ENCODE peak calls at places on chromosomes 5 and 9, in nine cellular contexts. H is lower lobe of right lung; Q is astrocyte; A is cardiac fibroblast; M is HL-60; D is CD8-positive, alpha-beta T cell; N is heart left ventricle; Y is upper lobe of left lung; O is body of pancreas. G is an unnamed sample.
A peak's percentile ranks its signal among the peaks of the same experiment; 100 is the strongest.

GRCh38 chr5:59660737-59661136 is 232.8 kb downstream of the PDE4D start:
- DNase-seq in H (no peak), Q (no peak), A (peak; percentile 59), M (no peak), D (no peak), N (no peak), Y (no peak), O (no peak), G (no peak)

GRCh38 chr9:5425006-5425628 is 12.6 kb downstream of the PLGRKT start:
- DNase-seq in H (no peak), Q (no peak), A (peak; percentile 54), M (peak; percentile 9), D (no peak), N (no peak), Y (no peak), O (no peak), G (no peak)

GRCh38 chr9:101387871-101388506 is 3.2 kb upstream of the BAAT start:
- DNase-seq in H (no peak), Q (peak; percentile 25), A (peak; percentile 70), M (no peak), D (no peak), N (no peak), Y (no peak), O (peak; percentile 28), G (no peak)

GRCh38 chr9:2267171-2267740 is 252.1 kb downstream of the SMARCA2 start:
- DNase-seq in H (no peak), Q (peak; percentile 10), A (peak; percentile 17), M (no peak), D (no peak), N (peak; percentile 42), Y (peak; percentile 39), O (peak; percentile 22), G (no peak)

GRCh38 chr5:180421672-180422071 is 68.5 kb upstream of the GFPT2 start:
- DNase-seq in H (no peak), Q (no peak), A (no peak), M (no peak), D (no peak), N (no peak), Y (no peak), O (no peak), G (no peak)

GRCh38 chr5:120614512-120614911 is 150.4 kb downstream of the PRR16 start:
- DNase-seq in H (no peak), Q (peak; percentile 92), A (peak; percentile 75), M (no peak), D (no peak), N (no peak), Y (no peak), O (no peak), G (peak; percentile 51)

GRCh38 chr9:35661756-35662350 is 3.1 kb downstream of the ARHGEF39 start:
- DNase-seq in H (no peak), Q (no peak), A (no peak), M (no peak), D (no peak), N (no peak), Y (no peak), O (no peak), G (no peak)

GRCh38 chr5:112711436-112711835 is 26.2 kb upstream of the APC start:
- DNase-seq in H (no peak), Q (no peak), A (no peak), M (no peak), D (no peak), N (no peak), Y (no peak), O (no peak), G (no peak)

GRCh38 chr5:149320791-149321330 is 24.4 kb upstream of the GRPEL2 start:
- DNase-seq in H (peak; percentile 88), Q (peak; percentile 91), A (peak; percentile 92), M (no peak), D (no peak), N (peak; percentile 89), Y (peak; percentile 84), O (peak; percentile 95), G (peak; percentile 84)

GRCh38 chr5:57745029-57745428 is 262.4 kb upstream of the ACTBL2 start:
- DNase-seq in H (no peak), Q (no peak), A (no peak), M (no peak), D (no peak), N (no peak), Y (no peak), O (no peak), G (no peak)

GRCh38 chr9:108599571-108599970 is 256.2 kb downstream of the ACTL7B start:
- DNase-seq in H (no peak), Q (no peak), A (no peak), M (no peak), D (no peak), N (no peak), Y (no peak), O (no peak), G (no peak)

GRCh38 chr9:123359106-123359505 is 3.1 kb downstream of the CRB2 start:
- DNase-seq in H (no peak), Q (no peak), A (no peak), M (no peak), D (no peak), N (no peak), Y (no peak), O (no peak), G (no peak)

GRCh38 chr9:123356851-123357747 is 1.1 kb downstream of the CRB2 start:
- DNase-seq in H (no peak), Q (no peak), A (no peak), M (no peak), D (no peak), N (no peak), Y (no peak), O (no peak), G (no peak)

GRCh38 chr9:123355761-123356520 is at the start of gene CRB2:
- DNase-seq in H (no peak), Q (no peak), A (no peak), M (no peak), D (no peak), N (no peak), Y (no peak), O (no peak), G (no peak)

GRCh38 chr9:123358181-123358894 is 2.3 kb downstream of the CRB2 start:
- DNase-seq in H (no peak), Q (no peak), A (no peak), M (no peak), D (no peak), N (no peak), Y (no peak), O (no peak), G (no peak)

DNA sequence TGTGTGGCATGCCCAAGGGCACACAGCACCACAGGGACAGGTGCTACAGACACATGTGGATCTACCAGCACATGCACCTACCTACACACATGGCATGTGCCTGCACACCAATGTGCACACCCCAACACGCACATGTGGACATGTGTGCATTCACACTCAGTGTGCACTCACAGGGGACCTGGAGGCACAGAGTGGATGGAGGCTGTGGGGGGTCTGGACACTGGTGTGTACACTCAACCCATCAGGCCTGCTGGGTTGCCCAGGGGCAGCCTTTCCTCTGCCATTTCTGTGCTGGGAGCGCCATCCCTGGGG is 1.7 kb downstream of the CRB2 start:
- DNase-seq in H (no peak), Q (no peak), A (no peak), M (no peak), D (no peak), N (no peak), Y (no peak), O (no peak), G (no peak)
- TF ChIP-seq CTCF in H (no peak), Q (no peak), A (no peak), M (no peak), D (no peak), N (no peak), Y (no peak), O (no peak), G (no peak)

GRCh38 chr5:166926098-166926497 is 1365.3 kb upstream of the WWC1 start:
- DNase-seq in H (no peak), Q (peak; percentile 4), A (no peak), M (no peak), D (no peak), N (no peak), Y (no peak), O (no peak), G (no peak)
- H3K4me3 ChIP-seq in H (no peak overlapping the region), Q (no peak overlapping the region), A (no peak overlapping the region), M (no peak overlapping the region), D (no peak overlapping the region), N (no peak overlapping the region), Y (no peak overlapping the region), O (no peak overlapping the region), G (no peak overlapping the region)

DNA sequence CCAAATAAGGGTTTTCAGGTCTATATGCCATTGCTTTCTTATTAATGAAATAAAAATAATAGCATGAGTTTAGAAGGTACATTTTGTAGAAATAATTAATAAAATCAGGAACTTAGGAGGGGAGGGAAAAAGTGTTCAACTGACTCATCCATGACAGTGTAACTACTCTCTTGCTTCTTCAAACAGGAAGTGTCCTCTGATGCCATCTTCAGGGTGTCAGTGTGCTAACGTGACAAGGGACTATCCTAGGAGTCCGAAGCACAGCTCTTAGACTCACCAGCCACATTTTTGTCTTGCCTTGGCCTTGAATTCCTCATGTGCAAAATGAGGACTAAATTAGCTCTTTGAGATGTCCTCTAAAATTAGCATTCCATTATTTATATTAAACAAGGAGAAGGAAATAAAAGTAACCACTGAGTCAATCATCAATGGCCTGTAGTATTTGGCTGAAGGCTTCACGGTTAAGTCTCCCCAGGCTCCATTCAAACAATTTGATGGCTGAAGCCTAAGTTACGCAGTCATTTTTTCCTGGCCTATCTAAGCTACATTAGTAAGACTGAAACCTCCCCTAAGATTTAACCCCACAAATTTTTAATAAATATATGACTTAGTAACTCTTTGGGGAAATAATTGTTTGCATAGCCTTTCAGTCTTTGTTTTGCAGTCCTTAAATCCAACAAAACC is 151.1 kb downstream of the ARL15 start:
- DNase-seq in H (no peak), Q (peak; percentile 10), A (peak; percentile 51), M (peak; percentile 72), D (no peak), N (no peak), Y (no peak), O (no peak), G (no peak)
- TF ChIP-seq CTCF in H (no peak), Q (no peak), A (no peak), M (peak; percentile 22), D (no peak), N (no peak), Y (no peak), O (no peak), G (peak; percentile 23)

GRCh38 chr9:114140850-114141249 is 14.5 kb upstream of the COL27A1 start:
- DNase-seq in H (no peak), Q (no peak), A (no peak), M (no peak), D (no peak), N (no peak), Y (no peak), O (no peak), G (no peak)
- H3K4me3 ChIP-seq in H (no peak overlapping the region), Q (no peak overlapping the region), A (no peak overlapping the region), M (no peak overlapping the region), D (no peak overlapping the region), N (no peak overlapping the region), Y (no peak overlapping the region), O (no peak overlapping the region), G (no peak overlapping the region)

GRCh38 chr9:126893079-126893478 is 21.5 kb upstream of the RALGPS1 start:
- DNase-seq in H (no peak), Q (no peak), A (peak; percentile 17), M (no peak), D (no peak), N (no peak), Y (no peak), O (no peak), G (no peak)
- TF ChIP-seq CTCF in H (peak; percentile 30), Q (peak; percentile 14), A (no peak), M (no peak), D (no peak), N (no peak), Y (peak; percentile 14), O (peak; percentile 36), G (peak; percentile 63)